ENCODE peak calls at places on chromosome 13, in four cellular contexts. P, T, M and J are unnamed samples.

GRCh38 chr13:89783221-89783755 is 1564.2 kb upstream of the MIR17HG start:
- DNase-seq in P (no peak), T (no peak), M (no peak), J (no peak)

GRCh38 chr13:25687622-25688225 is 315.9 kb downstream of the ATP8A2 start:
- DNase-seq in P (no peak), T (no peak), M (no peak), J (no peak)

GRCh38 chr13:27967736-27968315 is 1.3 kb downstream of the CDX2 start:
- DNase-seq in P (no peak), T (peak; percentile 49), M (peak; percentile 49), J (no peak)

GRCh38 chr13:45879666-45880065 is 28.1 kb upstream of the SIAH3 start:
- DNase-seq in P (no peak), T (peak; percentile 70), M (peak; percentile 21), J (no peak)

GRCh38 chr13:24982333-24982999 is 113.5 kb upstream of the PABPC3 start:
- DNase-seq in P (no peak), T (no peak), M (no peak), J (no peak)

GRCh38 chr13:43405457-43405856 is 381.3 kb downstream of the ENOX1 start:
- DNase-seq in P (no peak), T (no peak), M (peak; percentile 72), J (no peak)

GRCh38 chr13:77699059-77699680 is 1.7 kb downstream of the SLAIN1 start:
- DNase-seq in P (no peak), T (no peak), M (peak; percentile 3), J (no peak)

GRCh38 chr13:23642110-23642509 is 71.9 kb downstream of the TNFRSF19 start:
- DNase-seq in P (no peak), T (no peak), M (no peak), J (no peak)

GRCh38 chr13:112803422-112803821 is 113.6 kb downstream of the ATP11A start:
- DNase-seq in P (no peak), T (no peak), M (no peak), J (no peak)

GRCh38 chr13:25249001-25249543 is 38.2 kb downstream of the MTMR6 start:
- DNase-seq in P (no peak), T (peak; percentile 68), M (peak; percentile 34), J (no peak)

GRCh38 chr13:47372742-47373141 is 475.9 kb upstream of the HTR2A start:
- DNase-seq in P (no peak), T (peak; percentile 21), M (no peak), J (no peak)
- H3K27ac ChIP-seq in P (no peak overlapping the region), T (no peak overlapping the region), M (no peak overlapping the region), J (no peak overlapping the region)

DNA sequence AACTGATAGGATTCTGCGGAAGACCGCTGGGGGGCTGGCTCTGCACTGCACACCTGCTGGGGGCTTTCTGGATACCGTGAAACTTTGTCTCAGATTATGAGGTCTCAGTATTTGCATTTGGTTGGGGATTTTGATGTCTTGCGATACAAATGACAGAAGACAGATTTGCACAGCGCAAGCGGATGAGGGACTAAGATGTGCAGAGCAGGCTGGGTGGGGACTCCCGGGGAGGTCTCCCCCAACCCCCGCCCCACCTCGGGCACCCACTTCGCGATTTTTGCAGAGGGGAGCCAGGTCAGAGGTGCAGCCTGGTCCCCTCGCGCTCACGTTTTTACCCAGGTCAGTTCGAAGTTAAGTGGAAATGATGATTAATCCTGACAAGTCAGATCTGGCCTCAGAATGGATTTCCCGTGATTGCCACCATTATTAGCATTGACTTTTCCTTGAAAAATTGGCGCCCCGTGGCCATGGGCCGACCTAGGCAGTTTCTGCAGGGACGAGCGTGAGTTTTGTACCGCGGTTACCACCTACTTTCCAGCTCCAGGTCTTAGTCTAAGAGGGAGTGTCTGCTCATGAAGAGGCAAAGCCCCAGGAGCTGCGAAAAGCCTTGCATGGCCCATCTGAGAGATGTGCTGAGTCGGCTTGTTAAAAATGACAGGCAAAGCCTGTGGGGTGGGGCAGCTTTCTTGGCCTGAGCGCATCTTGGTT is 1.3 kb upstream of the GJB2 start:
- DNase-seq in P (no peak), T (peak; percentile 52), M (no peak), J (peak; percentile 29)
- H3K4me1 ChIP-seq in P (peaks cover 11% of the 10 kb centered on the region), T (peaks cover 19% of the 10 kb centered on the region), M (peaks cover 28% of the 10 kb centered on the region), J (peaks cover 22% of the 10 kb centered on the region)

DNA sequence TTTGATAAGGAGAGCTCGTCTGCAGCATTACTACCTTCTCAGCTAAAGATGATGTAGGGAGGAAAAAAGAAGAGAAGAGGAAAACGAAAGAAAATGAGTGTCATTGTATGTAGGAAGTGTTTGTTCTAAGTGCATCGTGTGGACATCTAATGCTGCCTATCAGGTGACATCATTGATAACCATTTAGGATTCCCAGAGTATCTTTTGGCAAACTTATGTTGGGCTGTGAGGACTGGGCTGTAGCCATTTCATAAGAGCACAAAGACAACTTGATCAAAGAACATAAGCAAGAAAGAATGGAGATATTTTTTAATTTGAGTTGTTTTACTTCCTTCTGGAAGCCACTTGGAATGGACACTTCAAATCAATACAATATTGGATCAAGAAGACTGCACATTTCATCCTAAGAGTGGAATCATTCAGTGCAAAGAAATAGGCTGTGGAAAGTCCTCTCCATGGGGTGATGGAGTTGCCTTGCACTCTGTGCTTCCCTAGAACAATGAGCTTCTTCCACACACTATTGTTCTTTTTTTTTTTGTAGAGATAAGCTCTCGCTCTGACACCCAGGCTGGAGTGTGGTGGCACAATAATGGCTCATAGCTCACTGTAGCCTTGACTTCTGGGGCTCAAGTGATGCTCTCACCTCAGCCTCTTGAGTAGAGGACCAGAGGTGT is 52.4 kb upstream of the UBL3 start:
- DNase-seq in P (no peak), T (no peak), M (no peak), J (no peak)
- H3K4me3 ChIP-seq in P (no peak overlapping the region), T (no peak overlapping the region), M (peak overlapping the region; percentile 2), J (peak overlapping the region; percentile 47)

DNA sequence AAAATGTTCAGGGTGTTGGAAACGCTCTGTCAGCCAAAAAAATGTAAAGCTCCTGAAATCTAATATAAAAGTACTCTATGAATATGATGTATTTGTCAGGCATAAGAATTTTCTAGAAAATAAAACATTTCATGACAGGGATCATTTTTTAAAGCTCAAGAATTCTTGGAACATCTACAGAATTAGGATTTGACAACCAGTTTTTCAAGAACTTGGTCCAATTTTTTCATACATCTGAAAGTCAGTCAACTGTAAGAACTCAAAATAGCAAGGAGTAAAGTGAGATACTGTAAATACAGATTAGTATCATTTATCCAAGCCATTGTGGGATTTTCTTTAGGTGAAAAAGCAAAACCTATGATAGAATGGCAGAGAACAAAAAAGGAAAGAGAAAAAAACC is 41.6 kb upstream of the CLDN10 start:
- DNase-seq in P (no peak), T (no peak), M (no peak), J (no peak)
- H3K27ac ChIP-seq in P (no peak overlapping the region), T (no peak overlapping the region), M (no peak overlapping the region), J (no peak overlapping the region)

GRCh38 chr13:111181977-111182376 is 66.9 kb downstream of the ARHGEF7 start:
- DNase-seq in P (no peak), T (no peak), M (no peak), J (no peak)
- H3K4me1 ChIP-seq in P (peaks cover 99% of the 10 kb centered on the region), T (peaks cover 18% of the 10 kb centered on the region), M (peaks cover 21% of the 10 kb centered on the region), J (peaks cover 96% of the 10 kb centered on the region)

GRCh38 chr13:114027826-114028225 is 54.0 kb upstream of the C13orf46 start:
- DNase-seq in P (no peak), T (no peak), M (no peak), J (no peak)
- H3K4me3 ChIP-seq in P (no peak overlapping the region), T (no peak overlapping the region), M (no peak overlapping the region), J (no peak overlapping the region)

DNA sequence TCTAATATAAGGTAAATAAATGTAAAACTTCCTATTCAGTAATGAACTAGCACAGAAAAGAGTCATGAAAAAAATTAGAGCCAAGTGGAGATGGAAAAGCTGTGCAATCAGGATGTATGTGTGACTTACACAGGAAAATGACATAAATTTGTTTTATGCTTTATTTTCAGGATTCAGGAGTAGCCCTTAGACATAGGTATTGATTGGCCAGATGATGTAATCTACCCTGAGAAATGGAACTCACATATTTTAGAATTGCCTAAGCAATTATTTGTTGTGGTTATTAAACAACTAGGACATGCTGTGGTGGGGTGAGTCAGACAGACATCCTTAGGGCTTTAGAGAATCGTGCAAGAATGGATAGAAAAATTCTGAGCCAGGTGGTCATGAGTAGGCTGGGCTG is 110.7 kb downstream of the PCDH9 start:
- DNase-seq in P (no peak), T (no peak), M (peak; percentile 90), J (no peak)
- H3K27ac ChIP-seq in P (no peak overlapping the region), T (no peak overlapping the region), M (peak overlapping the region; percentile 54), J (no peak overlapping the region)

GRCh38 chr13:35851238-35851814 is 279.9 kb downstream of the DCLK1 start:
- DNase-seq in P (no peak), T (no peak), M (no peak), J (no peak)

GRCh38 chr13:35856084-35856483 is 275.1 kb downstream of the DCLK1 start:
- DNase-seq in P (no peak), T (peak; percentile 32), M (no peak), J (no peak)

GRCh38 chr13:35856721-35857346 is 274.3 kb downstream of the DCLK1 start:
- DNase-seq in P (no peak), T (peak; percentile 28), M (no peak), J (no peak)

GRCh38 chr13:35855531-35856019 is 275.6 kb downstream of the DCLK1 start:
- DNase-seq in P (no peak), T (peak; percentile 96), M (no peak), J (no peak)

DNA sequence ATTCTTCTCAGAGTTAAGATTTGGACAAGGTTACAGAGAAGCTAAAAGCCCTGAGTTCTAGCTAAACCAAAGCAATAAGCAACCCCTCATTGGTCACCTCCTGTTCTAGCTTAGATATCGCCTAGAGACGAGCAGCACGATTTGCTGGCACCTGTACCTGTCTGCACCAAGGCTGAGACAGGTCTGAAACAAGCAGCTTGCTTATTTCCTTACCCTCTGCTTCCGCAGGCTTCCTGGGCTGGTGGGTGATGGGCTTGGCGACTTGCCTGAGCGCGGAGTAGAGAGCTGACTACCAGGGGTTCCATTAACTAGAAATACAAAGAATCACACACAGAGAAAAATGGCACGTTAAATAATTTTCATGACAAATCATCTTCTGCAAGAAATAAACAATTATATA is 276.9 kb downstream of the DCLK1 start:
- DNase-seq in P (no peak), T (no peak), M (no peak), J (no peak)
- H3K4me1 ChIP-seq in P (no peaks in the 10 kb centered on the region), T (peaks cover 61% of the 10 kb centered on the region), M (peaks cover 6% of the 10 kb centered on the region), J (no peaks in the 10 kb centered on the region)